ENCODE peak calls at places on chromosomes 13 and 19, in six cellular contexts. Q is stimulated activated CD8-positive, alpha-beta memory T cell treated with anti-CD3 and anti-CD28 coated beads, Interleukin-4, amount 100 ng/mL, for 24 hours; E is gastrocnemius medialis; O is RPMI8226; Y is cerebellum; W is RKO. T is an unnamed sample.

GRCh38 chr13:44040754-44041100 is 161.0 kb downstream of the LACC1 start:
- DNase-seq in O (no peak), Y (no peak), E (no peak), W (no peak), Q (no peak), T (no peak)

GRCh38 chr19:35303357-35303915 is 11.5 kb downstream of the MAG start:
- DNase-seq in W (no peak), Y (no peak), O (no peak), Q (no peak), E (no peak), T (no peak)

GRCh38 chr19:12603714-12604113 is 6.9 kb downstream of the ZNF490 start:
- DNase-seq in E (no peak), Y (no peak), W (no peak), Q (no peak), O (peak), T (no peak)

GRCh38 chr13:42547615-42548014 is 26.3 kb upstream of the TNFSF11 start:
- DNase-seq in O (no peak), W (no peak), Y (no peak), Q (no peak), E (no peak), T (no peak)

GRCh38 chr19:32361574-32362317 is 16.3 kb downstream of the ZNF507 start:
- DNase-seq in Y (no peak), E (no peak), Q (no peak), W (no peak), O (no peak), T (no peak)

GRCh38 chr13:108963846-108964600 is 334.6 kb downstream of the MYO16 start:
- DNase-seq in W (no peak), Q (no peak), E (no peak), Y (no peak), O (no peak), T (no peak)

GRCh38 chr13:26502826-26503225 is 54.7 kb upstream of the WASF3 start:
- DNase-seq in O (no peak), W (peak), Q (no peak), E (peak), Y (no peak), T (no peak)

GRCh38 chr19:4976412-4977298 is 7.7 kb downstream of the KDM4B start:
- DNase-seq in W (no peak), E (peak), Q (no peak), Y (peak), O (no peak), T (no peak)

GRCh38 chr19:42627916-42628315 is 33.2 kb upstream of the CEACAM8 start:
- DNase-seq in Q (no peak), O (no peak), W (no peak), Y (no peak), E (no peak), T (no peak)

GRCh38 chr19:7540761-7541480 is 5.4 kb downstream of the PNPLA6 start:
- DNase-seq in W (peak), Q (no peak), Y (no peak), E (no peak), O (no peak), T (no peak)

GRCh38 chr19:13579388-13580060 is 73.2 kb upstream of the CACNA1A start:
- DNase-seq in E (no peak), Q (no peak), W (peak), O (no peak), Y (no peak), T (no peak)

GRCh38 chr19:49425178-49425577 is at the start of gene GFY:
- DNase-seq in W (no peak), Q (no peak), Y (no peak), E (no peak), O (no peak), T (no peak)

GRCh38 chr13:39675904-39676303 is 20.4 kb downstream of the COG6 start:
- DNase-seq in O (no peak), Y (no peak), Q (no peak), E (no peak), W (no peak), T (no peak)

GRCh38 chr19:51525731-51526130 is 5.7 kb downstream of the SIGLEC6 start:
- DNase-seq in Q (no peak), E (no peak), O (no peak), Y (no peak), W (no peak), T (no peak)

GRCh38 chr19:55080121-55080914 is 4.6 kb downstream of the EPS8L1 start:
- DNase-seq in W (peak), Q (peak), Y (no peak), E (no peak), O (peak), T (no peak)

GRCh38 chr13:31631071-31631470 is 108.3 kb upstream of the RXFP2 start:
- DNase-seq in Y (no peak), Q (no peak), O (no peak), E (no peak), W (no peak), T (no peak)

GRCh38 chr13:85260896-85261295 is 538.3 kb downstream of the SLITRK6 start:
- DNase-seq in Q (no peak), Y (no peak), W (no peak), E (no peak), O (no peak), T (no peak)

GRCh38 chr13:79637086-79637763 is 156.3 kb downstream of the NDFIP2 start:
- DNase-seq in Y (no peak), W (no peak), E (peak), Q (no peak), O (no peak), T (no peak)

GRCh38 chr13:27981006-27981708 is 7.3 kb downstream of the URAD start:
- DNase-seq in Q (no peak), O (no peak), E (no peak), W (no peak), Y (no peak), T (no peak)

GRCh38 chr19:13637664-13638063 is 126.7 kb upstream of the MRI1 start:
- DNase-seq in Q (no peak), O (no peak), Y (no peak), E (no peak), W (peak), T (no peak)

GRCh38 chr19:1460033-1460995 is 10.4 kb downstream of the APC2 start:
- DNase-seq in Y (no peak), Q (no peak), E (no peak), O (no peak), W (no peak), T (no peak)

GRCh38 chr19:50719566-50719965 is at the start of gene SHANK1:
- DNase-seq in Q (no peak), W (peak), O (peak), E (no peak), Y (peak), T (no peak)

GRCh38 chr13:79749985-79750551 is 269.1 kb downstream of the NDFIP2 start:
- DNase-seq in Q (no peak), Y (peak), E (peak), O (no peak), W (no peak), T (peak)

GRCh38 chr13:44078806-44079378 is 199.2 kb downstream of the LACC1 start:
- DNase-seq in Y (no peak), E (no peak), O (no peak), W (no peak), Q (no peak), T (no peak)

GRCh38 chr13:49551245-49551644 is 34.1 kb downstream of the RCBTB1 start:
- DNase-seq in W (no peak), Q (no peak), Y (no peak), E (no peak), O (no peak), T (no peak)

GRCh38 chr19:10431254-10431942 is 11.1 kb downstream of the PDE4A start:
- DNase-seq in E (peak), Q (no peak), O (peak), W (no peak), Y (no peak), T (no peak)

GRCh38 chr19:10007811-10008211 is 2.5 kb downstream of the COL5A3 start:
- DNase-seq in E (peak), O (no peak), W (no peak), Q (no peak), Y (no peak), T (no peak)

GRCh38 chr13:59447846-59448620 is 715.7 kb downstream of the DIAPH3 start:
- DNase-seq in Y (no peak), Q (no peak), E (no peak), O (no peak), W (no peak), T (peak)

GRCh38 chr19:45645631-45646344 is 6.6 kb upstream of the EML2 start:
- DNase-seq in Q (peak), Y (peak), O (peak), W (peak), E (peak), T (no peak)

GRCh38 chr19:35037716-35038622 is 3.6 kb upstream of the HPN start:
- DNase-seq in W (no peak), Q (no peak), Y (peak), O (no peak), E (peak), T (no peak)

GRCh38 chr19:35033067-35034004 is 3.1 kb downstream of the SCN1B start:
- DNase-seq in Y (peak), E (no peak), O (no peak), Q (no peak), W (no peak), T (no peak)

GRCh38 chr19:3981736-3982681 is 3.3 kb downstream of the EEF2 start:
- DNase-seq in E (no peak), Y (no peak), Q (no peak), W (no peak), O (no peak), T (no peak)

GRCh38 chr13:28558567-28558966 is 63.6 kb upstream of the FLT1 start:
- DNase-seq in Q (no peak), W (no peak), Y (no peak), E (no peak), O (no peak), T (no peak)

GRCh38 chr13:75345191-75345590 is 136.8 kb downstream of the TBC1D4 start:
- DNase-seq in E (no peak), Y (no peak), O (no peak), W (no peak), Q (no peak), T (no peak)

GRCh38 chr19:17579523-17580244 is 24.2 kb downstream of the COLGALT1 start:
- DNase-seq in Q (no peak), W (peak), O (peak), E (peak), Y (peak), T (peak)

GRCh38 chr13:67137044-67137735 is 92.9 kb downstream of the PCDH9 start:
- DNase-seq in E (no peak), W (no peak), Y (no peak), Q (no peak), O (no peak), T (no peak)

GRCh38 chr13:60288569-60288968 is 108.5 kb upstream of the TDRD3 start:
- DNase-seq in O (no peak), E (no peak), Y (no peak), Q (no peak), W (no peak), T (no peak)

GRCh38 chr19:2736550-2737190 is 3.1 kb downstream of the SLC39A3 start:
- DNase-seq in E (no peak), O (no peak), Y (no peak), W (no peak), Q (no peak), T (no peak)